ENCODE peak calls at places on chromosomes 1 and 21, in five cellular contexts. One of them, this sample, is unnamed.

GRCh38 chr1:100077525-100077924 is 55.2 kb downstream of the SASS6 start:
- DNase-seq in GM23248: no peak
- DNase-seq in mesenchymal stem cell: no peak
- DNase-seq in fibroblast of lung: no peak
- DNase-seq in neuronal stem cell: no peak
- DNase-seq in this sample: no peak

GRCh38 chr1:8516278-8516777 is 198.4 kb downstream of the SLC45A1 start:
- DNase-seq in GM23248: no peak
- DNase-seq in mesenchymal stem cell: no peak
- DNase-seq in fibroblast of lung: no peak
- DNase-seq in neuronal stem cell: no peak
- DNase-seq in this sample: no peak

GRCh38 chr1:1671365-1672119 is 12.7 kb upstream of the CDK11B start:
- DNase-seq in GM23248: no peak
- DNase-seq in mesenchymal stem cell: no peak
- DNase-seq in fibroblast of lung: no peak
- DNase-seq in neuronal stem cell: no peak
- DNase-seq in this sample: no peak

GRCh38 chr1:202034683-202035462 is 24.5 kb downstream of the ELF3 start:
- DNase-seq in GM23248: peak; percentile 98
- DNase-seq in mesenchymal stem cell: peak; percentile 97
- DNase-seq in fibroblast of lung: peak; percentile 94
- DNase-seq in neuronal stem cell: no peak
- DNase-seq in this sample: no peak

GRCh38 chr1:96660503-96660902 is 61.1 kb upstream of the PTBP2 start:
- DNase-seq in GM23248: peak; percentile 68
- DNase-seq in mesenchymal stem cell: peak; percentile 57
- DNase-seq in fibroblast of lung: peak; percentile 49
- DNase-seq in neuronal stem cell: no peak
- DNase-seq in this sample: no peak

GRCh38 chr1:163983097-163983496 is 575.9 kb upstream of the PBX1 start:
- DNase-seq in GM23248: no peak
- DNase-seq in mesenchymal stem cell: no peak
- DNase-seq in fibroblast of lung: no peak
- DNase-seq in neuronal stem cell: no peak
- DNase-seq in this sample: no peak

GRCh38 chr1:151199860-151200581 is 1.7 kb downstream of the PIP5K1A start:
- DNase-seq in GM23248: peak; percentile 93
- DNase-seq in mesenchymal stem cell: peak; percentile 80
- DNase-seq in fibroblast of lung: peak; percentile 80
- DNase-seq in neuronal stem cell: no peak
- DNase-seq in this sample: no peak

GRCh38 chr1:230120949-230121381 is 53.9 kb downstream of the GALNT2 start:
- DNase-seq in GM23248: peak; percentile 65
- DNase-seq in mesenchymal stem cell: peak; percentile 44
- DNase-seq in fibroblast of lung: peak; percentile 47
- DNase-seq in neuronal stem cell: no peak
- DNase-seq in this sample: peak; percentile 47

GRCh38 chr1:220363196-220363831 is 91.1 kb upstream of the RAB3GAP2 start:
- DNase-seq in GM23248: peak; percentile 11
- DNase-seq in mesenchymal stem cell: peak; percentile 6
- DNase-seq in fibroblast of lung: no peak
- DNase-seq in neuronal stem cell: no peak
- DNase-seq in this sample: no peak

GRCh38 chr1:33176887-33177286 is 5.0 kb downstream of the TRIM62 start:
- DNase-seq in GM23248: no peak
- DNase-seq in mesenchymal stem cell: no peak
- DNase-seq in fibroblast of lung: no peak
- DNase-seq in neuronal stem cell: no peak
- DNase-seq in this sample: no peak

GRCh38 chr1:41483960-41484844 is at the start of gene EDN2:
- DNase-seq in GM23248: peak; percentile 17
- DNase-seq in mesenchymal stem cell: no peak
- DNase-seq in fibroblast of lung: no peak
- DNase-seq in neuronal stem cell: no peak
- DNase-seq in this sample: peak; percentile 51

GRCh38 chr1:74767490-74767889 is 34.5 kb downstream of the TYW3 start:
- DNase-seq in GM23248: peak; percentile 36
- DNase-seq in mesenchymal stem cell: peak; percentile 1
- DNase-seq in fibroblast of lung: peak; percentile 15
- DNase-seq in neuronal stem cell: no peak
- DNase-seq in this sample: peak; percentile 40

GRCh38 chr1:59333626-59334277 is 36.9 kb downstream of the FGGY start:
- DNase-seq in GM23248: no peak
- DNase-seq in mesenchymal stem cell: peak; percentile 36
- DNase-seq in fibroblast of lung: no peak
- DNase-seq in neuronal stem cell: no peak
- DNase-seq in this sample: no peak

GRCh38 chr1:28171246-28171645 is 5.2 kb downstream of the PTAFR start:
- DNase-seq in GM23248: no peak
- DNase-seq in mesenchymal stem cell: no peak
- DNase-seq in fibroblast of lung: no peak
- DNase-seq in neuronal stem cell: no peak
- DNase-seq in this sample: no peak

GRCh38 chr21:31576428-31576827 is 83.1 kb upstream of the SOD1 start:
- DNase-seq in GM23248: peak; percentile 6
- DNase-seq in mesenchymal stem cell: no peak
- DNase-seq in fibroblast of lung: no peak
- DNase-seq in neuronal stem cell: no peak
- DNase-seq in this sample: no peak

GRCh38 chr1:235442788-235443429 is 61.3 kb downstream of the B3GALNT2 start:
- DNase-seq in GM23248: peak; percentile 83
- DNase-seq in mesenchymal stem cell: peak; percentile 76
- DNase-seq in fibroblast of lung: peak; percentile 75
- DNase-seq in neuronal stem cell: no peak
- DNase-seq in this sample: no peak

GRCh38 chr1:180643693-180644092 is 11.9 kb downstream of the XPR1 start:
- DNase-seq in GM23248: peak; percentile 48
- DNase-seq in mesenchymal stem cell: peak; percentile 16
- DNase-seq in fibroblast of lung: peak; percentile 56
- DNase-seq in neuronal stem cell: no peak
- DNase-seq in this sample: no peak

GRCh38 chr1:176770066-176770465 is 307.1 kb downstream of the PAPPA2 start:
- DNase-seq in GM23248: peak; percentile 77
- DNase-seq in mesenchymal stem cell: no peak
- DNase-seq in fibroblast of lung: no peak
- DNase-seq in neuronal stem cell: no peak
- DNase-seq in this sample: no peak

GRCh38 chr1:160005070-160005469 is 26.7 kb downstream of the PIGM start:
- DNase-seq in GM23248: no peak
- DNase-seq in mesenchymal stem cell: no peak
- DNase-seq in fibroblast of lung: no peak
- DNase-seq in neuronal stem cell: no peak
- DNase-seq in this sample: no peak

GRCh38 chr1:222974496-222974895 is 159.7 kb downstream of the DISP1 start:
- DNase-seq in GM23248: peak; percentile 93
- DNase-seq in mesenchymal stem cell: peak; percentile 94
- DNase-seq in fibroblast of lung: peak; percentile 94
- DNase-seq in neuronal stem cell: no peak
- DNase-seq in this sample: no peak

GRCh38 chr1:64302971-64303370 is 99.5 kb downstream of the UBE2U start:
- DNase-seq in GM23248: peak; percentile 56
- DNase-seq in mesenchymal stem cell: no peak
- DNase-seq in fibroblast of lung: peak; percentile 37
- DNase-seq in neuronal stem cell: no peak
- DNase-seq in this sample: no peak

GRCh38 chr1:165974598-165975131 is 147.3 kb downstream of the UCK2 start:
- DNase-seq in GM23248: no peak
- DNase-seq in mesenchymal stem cell: no peak
- DNase-seq in fibroblast of lung: no peak
- DNase-seq in neuronal stem cell: no peak
- DNase-seq in this sample: no peak

GRCh38 chr21:38470762-38471161 is 27.5 kb downstream of the ERG start:
- DNase-seq in GM23248: peak; percentile 32
- DNase-seq in mesenchymal stem cell: no peak
- DNase-seq in fibroblast of lung: peak; percentile 54
- DNase-seq in neuronal stem cell: no peak
- DNase-seq in this sample: no peak

GRCh38 chr1:114076308-114076707 is 77.4 kb downstream of the SYT6 start:
- DNase-seq in GM23248: no peak
- DNase-seq in mesenchymal stem cell: no peak
- DNase-seq in fibroblast of lung: no peak
- DNase-seq in neuronal stem cell: no peak
- DNase-seq in this sample: no peak

GRCh38 chr1:15849775-15850449 is 2.4 kb downstream of the SPEN start:
- DNase-seq in GM23248: peak; percentile 84
- DNase-seq in mesenchymal stem cell: peak; percentile 86
- DNase-seq in fibroblast of lung: peak; percentile 46
- DNase-seq in neuronal stem cell: peak; percentile 69
- DNase-seq in this sample: peak; percentile 89

GRCh38 chr1:200890818-200891773 is 3.6 kb upstream of the INAVA start:
- DNase-seq in GM23248: peak; percentile 55
- DNase-seq in mesenchymal stem cell: peak; percentile 69
- DNase-seq in fibroblast of lung: peak; percentile 51
- DNase-seq in neuronal stem cell: peak; percentile 91
- DNase-seq in this sample: peak; percentile 91
- H3K4me2 ChIP-seq in GM23248: peak overlapping the region; percentile 85
- H3K4me2 ChIP-seq in mesenchymal stem cell: peak overlapping the region; percentile 78
- H3K4me2 ChIP-seq in fibroblast of lung: peak overlapping the region; percentile 75
- H3K4me2 ChIP-seq in neuronal stem cell: peak overlapping the region; percentile 68
- H3K4me2 ChIP-seq in this sample: peak overlapping the region; percentile 89

DNA sequence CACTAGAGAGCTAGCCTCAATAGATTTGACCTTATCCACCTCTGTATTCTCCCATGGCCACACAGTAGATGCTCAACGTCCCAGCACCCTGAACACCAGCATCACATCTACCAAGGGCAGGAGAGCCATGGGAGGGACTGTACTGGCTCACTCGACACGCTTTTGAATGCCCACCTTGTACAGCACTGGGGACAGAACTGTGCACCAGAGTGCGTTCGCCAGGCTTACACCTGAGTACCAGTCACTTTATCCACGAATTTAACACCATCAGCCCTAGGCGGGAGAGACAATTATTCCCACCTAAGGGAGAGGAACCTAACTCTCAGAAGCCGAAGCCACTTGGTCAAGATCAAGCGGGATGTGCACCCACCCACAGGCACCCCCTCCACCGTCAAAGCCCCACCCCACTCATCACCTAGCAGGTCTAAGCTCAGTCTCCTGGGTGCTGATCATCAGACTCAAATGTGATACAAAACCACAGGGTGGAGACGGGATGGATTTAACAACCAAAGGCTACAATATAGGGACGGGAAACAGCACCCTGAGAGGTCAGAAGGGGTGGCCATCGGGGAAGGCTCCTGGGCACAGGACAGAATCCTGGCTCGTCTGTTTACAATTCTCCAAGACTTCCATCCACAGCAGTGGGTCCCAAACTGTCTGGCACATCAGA is 110.5 kb downstream of the GLIS1 start:
- DNase-seq in GM23248: no peak
- DNase-seq in mesenchymal stem cell: no peak
- DNase-seq in fibroblast of lung: no peak
- DNase-seq in neuronal stem cell: no peak
- DNase-seq in this sample: no peak
- H3K4me2 ChIP-seq in GM23248: no peak overlapping the region
- H3K4me2 ChIP-seq in mesenchymal stem cell: no peak overlapping the region
- H3K4me2 ChIP-seq in fibroblast of lung: no peak overlapping the region
- H3K4me2 ChIP-seq in neuronal stem cell: no peak overlapping the region
- H3K4me2 ChIP-seq in this sample: no peak overlapping the region

GRCh38 chr1:90835661-90836344 is 118.7 kb upstream of the BARHL2 start:
- DNase-seq in GM23248: peak; percentile 14
- DNase-seq in mesenchymal stem cell: no peak
- DNase-seq in fibroblast of lung: no peak
- DNase-seq in neuronal stem cell: no peak
- DNase-seq in this sample: peak; percentile 62
- H3K4me2 ChIP-seq in GM23248: peak overlapping the region; percentile 38
- H3K4me2 ChIP-seq in mesenchymal stem cell: peak overlapping the region; percentile 31
- H3K4me2 ChIP-seq in fibroblast of lung: peak overlapping the region; percentile 32
- H3K4me2 ChIP-seq in neuronal stem cell: peak overlapping the region; percentile 35
- H3K4me2 ChIP-seq in this sample: peak overlapping the region; percentile 79

GRCh38 chr1:171860696-171861095 is 19.4 kb downstream of the DNM3 start:
- DNase-seq in GM23248: no peak
- DNase-seq in mesenchymal stem cell: no peak
- DNase-seq in fibroblast of lung: no peak
- DNase-seq in neuronal stem cell: no peak
- DNase-seq in this sample: no peak
- H3K4me2 ChIP-seq in GM23248: no peak overlapping the region
- H3K4me2 ChIP-seq in mesenchymal stem cell: no peak overlapping the region
- H3K4me2 ChIP-seq in fibroblast of lung: no peak overlapping the region
- H3K4me2 ChIP-seq in neuronal stem cell: no peak overlapping the region
- H3K4me2 ChIP-seq in this sample: no peak overlapping the region

GRCh38 chr1:77682442-77683141 is at the start of gene ZZZ3:
- DNase-seq in GM23248: peak; percentile 96
- DNase-seq in mesenchymal stem cell: peak; percentile 97
- DNase-seq in fibroblast of lung: peak; percentile 97
- DNase-seq in neuronal stem cell: peak; percentile 96
- DNase-seq in this sample: peak; percentile 96

GRCh38 chr1:77678628-77679610 is 3.5 kb downstream of the ZZZ3 start:
- DNase-seq in GM23248: no peak
- DNase-seq in mesenchymal stem cell: no peak
- DNase-seq in fibroblast of lung: no peak
- DNase-seq in neuronal stem cell: no peak
- DNase-seq in this sample: no peak

GRCh38 chr1:77683142-77683835 is 831 bp upstream of the ZZZ3 start:
- DNase-seq in GM23248: peak; percentile 96
- DNase-seq in mesenchymal stem cell: peak; percentile 92
- DNase-seq in fibroblast of lung: peak; percentile 89
- DNase-seq in neuronal stem cell: peak; percentile 89
- DNase-seq in this sample: peak; percentile 97

GRCh38 chr1:77683836-77684148 is 1.3 kb upstream of the ZZZ3 start:
- DNase-seq in GM23248: no peak
- DNase-seq in mesenchymal stem cell: no peak
- DNase-seq in fibroblast of lung: no peak
- DNase-seq in neuronal stem cell: no peak
- DNase-seq in this sample: no peak

DNA sequence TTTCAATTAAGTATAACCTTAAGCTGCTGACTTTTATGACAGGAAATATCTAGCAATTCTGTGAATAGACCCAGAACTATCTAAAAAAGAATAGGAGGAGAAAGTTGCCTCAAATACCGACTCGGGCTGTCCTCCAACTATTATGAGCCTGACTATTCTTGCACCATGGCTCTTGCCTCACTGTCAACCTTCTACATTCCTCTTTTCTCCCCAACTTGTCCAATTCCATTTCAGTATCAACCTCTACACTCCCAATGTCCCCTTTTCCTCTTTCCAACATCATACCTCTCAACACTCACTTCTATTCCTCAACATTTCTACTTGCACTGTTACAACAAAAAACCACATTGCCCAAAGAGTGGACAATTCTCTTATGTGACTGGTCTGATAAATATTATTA is 2.3 kb downstream of the ZZZ3 start:
- DNase-seq in GM23248: no peak
- DNase-seq in mesenchymal stem cell: no peak
- DNase-seq in fibroblast of lung: no peak
- DNase-seq in neuronal stem cell: no peak
- DNase-seq in this sample: no peak
- H3K4me2 ChIP-seq in GM23248: peak overlapping the region; percentile 93
- H3K4me2 ChIP-seq in mesenchymal stem cell: no peak overlapping the region
- H3K4me2 ChIP-seq in fibroblast of lung: peak overlapping the region; percentile 16
- H3K4me2 ChIP-seq in neuronal stem cell: no peak overlapping the region
- H3K4me2 ChIP-seq in this sample: peak overlapping the region; percentile 78

DNA sequence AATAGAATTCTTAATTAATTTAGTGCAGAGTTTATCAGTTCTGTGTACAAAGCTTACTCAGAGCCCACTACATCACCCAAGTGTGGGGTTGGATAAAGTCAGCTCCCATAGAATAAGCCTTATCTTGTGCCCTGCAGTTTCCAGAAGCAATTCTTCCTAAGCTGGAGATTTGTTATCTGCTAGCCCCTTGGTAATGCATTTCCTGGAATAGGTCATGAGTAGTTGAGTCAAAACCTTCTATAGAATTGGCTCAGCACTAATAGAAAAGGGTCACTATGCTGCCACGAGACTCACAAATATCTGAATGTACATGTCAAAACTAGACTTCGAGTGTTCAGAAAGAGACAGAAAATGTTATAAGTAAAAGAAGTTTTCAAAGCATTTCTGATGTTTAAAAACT is 434.2 kb upstream of the RUNX1 start:
- DNase-seq in GM23248: no peak
- DNase-seq in mesenchymal stem cell: peak; percentile 17
- DNase-seq in fibroblast of lung: no peak
- DNase-seq in neuronal stem cell: no peak
- DNase-seq in this sample: no peak
- H3K4me2 ChIP-seq in GM23248: no peak overlapping the region
- H3K4me2 ChIP-seq in mesenchymal stem cell: no peak overlapping the region
- H3K4me2 ChIP-seq in fibroblast of lung: no peak overlapping the region
- H3K4me2 ChIP-seq in neuronal stem cell: no peak overlapping the region
- H3K4me2 ChIP-seq in this sample: no peak overlapping the region

This sample was measured in neural progenitor cell.